ENCODE peak calls at places on chromosomes 4 and X, in five cellular contexts. J is hippocampal formation; S is EH; V is LHCN-M2; M is activated CD4-positive, alpha-beta T cell treated with anti-CD3 and anti-CD28 coated beads, Interleukin-2, amount 50 U/mL, for 24 hours. Z is an unnamed sample.

GRCh38 chr4:168674869-168675268 is 178.0 kb downstream of the PALLD start:
- DNase-seq in J (no peak), S (no peak), V (no peak), M (no peak), Z (no peak)

GRCh38 chrX:46676399-46677351 is 82.2 kb downstream of the SLC9A7 start:
- DNase-seq in J (no peak), S (no peak), V (no peak), M (no peak), Z (no peak)

GRCh38 chrX:372856-373640 is 13.7 kb downstream of the PPP2R3B start:
- DNase-seq in J (no peak), S (peak; percentile 65), V (no peak), M (no peak), Z (no peak)

GRCh38 chrX:127558811-127559210 is 493.4 kb downstream of the ACTRT1 start:
- DNase-seq in J (no peak), S (no peak), V (no peak), M (no peak), Z (no peak)

GRCh38 chr4:6229671-6230501 is 29.5 kb upstream of the JAKMIP1 start:
- DNase-seq in J (no peak), S (no peak), V (no peak), M (no peak), Z (no peak)

GRCh38 chrX:8484360-8484759 is 19.7 kb downstream of the VCX3B start:
- DNase-seq in J (no peak), S (no peak), V (no peak), M (no peak), Z (no peak)

GRCh38 chr4:149887091-149887490 is 71.4 kb upstream of the IQCM start:
- DNase-seq in J (no peak), S (peak; percentile 21), V (peak; percentile 60), M (no peak), Z (no peak)

GRCh38 chrX:17527932-17528331 is 152.9 kb downstream of the NHS start:
- DNase-seq in J (no peak), S (no peak), V (no peak), M (no peak), Z (no peak)

GRCh38 chr4:184845367-184846011 is 19.7 kb upstream of the ACSL1 start:
- DNase-seq in J (no peak), S (peak; percentile 45), V (peak; percentile 96), M (no peak), Z (no peak)

GRCh38 chrX:48933757-48934156 is 14.9 kb upstream of the PIM2 start:
- DNase-seq in J (no peak), S (no peak), V (no peak), M (no peak), Z (no peak)

GRCh38 chrX:24014388-24015018 is 12.5 kb downstream of the KLHL15 start:
- DNase-seq in J (no peak), S (no peak), V (no peak), M (peak; percentile 25), Z (no peak)

GRCh38 chrX:2451456-2452316 is 49.1 kb downstream of the DHRSX start:
- DNase-seq in J (no peak), S (peak; percentile 65), V (peak; percentile 9), M (no peak), Z (no peak)

GRCh38 chrX:104921606-104922205 is 298.8 kb downstream of the TEX13A start:
- DNase-seq in J (no peak), S (no peak), V (no peak), M (no peak), Z (no peak)

GRCh38 chr4:163385466-163385865 is 41.8 kb downstream of the NPY5R start:
- DNase-seq in J (no peak), S (no peak), V (no peak), M (no peak), Z (no peak)

GRCh38 chr4:119337010-119337409 is 15.1 kb upstream of the FABP2 start:
- DNase-seq in J (no peak), S (peak; percentile 54), V (peak; percentile 70), M (no peak), Z (no peak)

GRCh38 chr4:123446791-123447474 is 50.3 kb downstream of the SPRY1 start:
- DNase-seq in J (no peak), S (no peak), V (no peak), M (no peak), Z (no peak)

GRCh38 chr4:70687821-70688794 is at the start of gene UTP3:
- DNase-seq in J (peak; percentile 96), S (peak; percentile 99), V (peak; percentile 99), M (peak; percentile 94), Z (peak; percentile 97)